ENCODE peak calls at places on chromosomes 12 and 14, in six cellular contexts. Z, O, D, T, N and W are unnamed samples.

GRCh38 chr12:53097564-53098353 is at the start of gene IGFBP6:
- DNase-seq in Z (peak), O (peak), D (peak), T (peak), N (peak), W (peak)

GRCh38 chr12:79444089-79444488 is 246.7 kb downstream of the PAWR start:
- DNase-seq in Z (no peak), O (no peak), D (no peak), T (no peak), N (no peak), W (no peak)

GRCh38 chr12:24948816-24949722 is at the start of gene BCAT1:
- DNase-seq in Z (no peak), O (peak), D (peak), T (no peak), N (no peak), W (peak)

GRCh38 chr14:30295980-30296379 is 263.0 kb upstream of the G2E3 start:
- DNase-seq in Z (no peak), O (no peak), D (no peak), T (no peak), N (no peak), W (no peak)

GRCh38 chr14:71321556-71322315 is 414.5 kb downstream of the PCNX1 start:
- DNase-seq in Z (no peak), O (no peak), D (no peak), T (peak), N (peak), W (no peak)

GRCh38 chr12:88111074-88111652 is 30.7 kb downstream of the CEP290 start:
- DNase-seq in Z (no peak), O (no peak), D (no peak), T (peak), N (peak), W (no peak)

GRCh38 chr12:63905523-63905922 is 61.0 kb downstream of the SRGAP1 start:
- DNase-seq in Z (no peak), O (no peak), D (no peak), T (no peak), N (no peak), W (peak)

GRCh38 chr14:59657769-59658168 is 81.2 kb upstream of the CCDC175 start:
- DNase-seq in Z (no peak), O (no peak), D (no peak), T (no peak), N (no peak), W (no peak)

GRCh38 chr12:1839956-1840550 is 19.7 kb downstream of the LRTM2 start:
- DNase-seq in Z (no peak), O (no peak), D (no peak), T (no peak), N (no peak), W (peak)

GRCh38 chr14:70052990-70053389 is 135.8 kb downstream of the SLC8A3 start:
- DNase-seq in Z (no peak), O (no peak), D (no peak), T (peak), N (no peak), W (no peak)

GRCh38 chr12:13362260-13362841 is 165.8 kb downstream of the EMP1 start:
- DNase-seq in Z (no peak), O (peak), D (peak), T (peak), N (peak), W (peak)

GRCh38 chr12:131808744-131809371 is 19.3 kb upstream of the MMP17 start:
- DNase-seq in Z (no peak), O (no peak), D (no peak), T (no peak), N (no peak), W (no peak)

GRCh38 chr12:575948-576612 is 87.2 kb downstream of the NINJ2 start:
- DNase-seq in Z (peak), O (peak), D (peak), T (peak), N (peak), W (peak)

GRCh38 chr14:72503696-72504368 is 390.1 kb downstream of the DPF3 start:
- DNase-seq in Z (no peak), O (no peak), D (no peak), T (no peak), N (no peak), W (no peak)

GRCh38 chr12:71456316-71456715 is 16.7 kb downstream of the LGR5 start:
- DNase-seq in Z (no peak), O (no peak), D (no peak), T (no peak), N (peak), W (no peak)

GRCh38 chr14:89720741-89721315 is 233.7 kb downstream of the EFCAB11 start:
- DNase-seq in Z (peak), O (peak), D (peak), T (no peak), N (no peak), W (peak)

GRCh38 chr14:38549549-38549948 is 293.7 kb upstream of the CLEC14A start:
- DNase-seq in Z (no peak), O (no peak), D (no peak), T (no peak), N (no peak), W (no peak)

GRCh38 chr12:93714382-93714781 is 37.2 kb downstream of the CRADD start:
- DNase-seq in Z (no peak), O (no peak), D (no peak), T (no peak), N (no peak), W (no peak)

GRCh38 chr12:50597200-50598195 is 92.7 kb downstream of the DIP2B start:
- DNase-seq in Z (no peak), O (no peak), D (peak), T (peak), N (no peak), W (no peak)

GRCh38 chr14:70638416-70638815 is 3.3 kb upstream of the TTC9 start:
- DNase-seq in Z (no peak), O (no peak), D (no peak), T (no peak), N (no peak), W (no peak)

GRCh38 chr14:64702493-64703392 is 1.5 kb upstream of the PLEKHG3 start:
- DNase-seq in Z (no peak), O (peak), D (no peak), T (no peak), N (no peak), W (no peak)

GRCh38 chr14:51828017-51828797 is 32.2 kb upstream of the GNG2 start:
- DNase-seq in Z (peak), O (no peak), D (peak), T (peak), N (no peak), W (peak)

GRCh38 chr14:43729149-43729548 is 777.9 kb downstream of the FSCB start:
- DNase-seq in Z (no peak), O (no peak), D (no peak), T (no peak), N (no peak), W (peak)

GRCh38 chr14:103402700-103403099 is 17.5 kb downstream of the MARK3 start:
- DNase-seq in Z (no peak), O (no peak), D (no peak), T (peak), N (no peak), W (no peak)

GRCh38 chr12:15831315-15831993 is 42.3 kb upstream of the EPS8 start:
- DNase-seq in Z (no peak), O (no peak), D (no peak), T (no peak), N (no peak), W (no peak)

GRCh38 chr12:45762185-45763110 is 32.9 kb downstream of the ARID2 start:
- DNase-seq in Z (no peak), O (no peak), D (peak), T (peak), N (peak), W (peak)

GRCh38 chr14:89667983-89668382 is 250.9 kb upstream of the FOXN3 start:
- DNase-seq in Z (no peak), O (no peak), D (no peak), T (no peak), N (no peak), W (no peak)

GRCh38 chr12:113853491-113853890 is 112.6 kb downstream of the RBM19 start:
- DNase-seq in Z (no peak), O (no peak), D (no peak), T (no peak), N (peak), W (no peak)

GRCh38 chr14:90739318-90740077 is 76.7 kb downstream of the TTC7B start:
- DNase-seq in Z (no peak), O (no peak), D (no peak), T (no peak), N (no peak), W (no peak)

GRCh38 chr12:14849664-14850063 is 6.3 kb upstream of the ART4 start:
- DNase-seq in Z (no peak), O (no peak), D (no peak), T (no peak), N (no peak), W (no peak)

GRCh38 chr12:91434081-91434480 is 251.5 kb upstream of the DCN start:
- DNase-seq in Z (no peak), O (no peak), D (no peak), T (no peak), N (no peak), W (no peak)